ENCODE peak calls at places on chromosomes 12 and 14, in seven cellular contexts. D, S, J, Q, M, P and O are unnamed samples.

GRCh38 chr14:105072381-105072861 is 7.2 kb upstream of the GPR132 start:
- DNase-seq in D (no peak), S (no peak), J (no peak), Q (peak), M (no peak), P (no peak), O (peak)

GRCh38 chr12:77925536-77926108 is 94.9 kb downstream of the NAV3 start:
- DNase-seq in D (peak), S (peak), J (peak), Q (peak), M (peak), P (peak), O (peak)

GRCh38 chr14:100275214-100275613 is 31.0 kb downstream of the SLC25A29 start:
- DNase-seq in D (no peak), S (no peak), J (no peak), Q (no peak), M (no peak), P (no peak), O (no peak)

GRCh38 chr14:52395728-52396127 is 81.6 kb downstream of the PTGER2 start:
- DNase-seq in D (no peak), S (no peak), J (no peak), Q (no peak), M (no peak), P (no peak), O (no peak)

GRCh38 chr12:89880695-89881350 is 172.2 kb upstream of the ATP2B1 start:
- DNase-seq in D (no peak), S (no peak), J (no peak), Q (no peak), M (no peak), P (no peak), O (no peak)

GRCh38 chr14:60313093-60313492 is 64.1 kb downstream of the PPM1A start:
- DNase-seq in D (no peak), S (no peak), J (no peak), Q (no peak), M (no peak), P (no peak), O (no peak)

GRCh38 chr14:36817071-36817930 is 155.6 kb downstream of the PAX9 start:
- DNase-seq in D (no peak), S (no peak), J (no peak), Q (no peak), M (no peak), P (no peak), O (no peak)

GRCh38 chr14:55245657-55246268 is 25.5 kb upstream of the FBXO34 start:
- DNase-seq in D (no peak), S (no peak), J (no peak), Q (no peak), M (peak), P (peak), O (no peak)

GRCh38 chr12:127621366-127621765 is 645.6 kb upstream of the TMEM132C start:
- DNase-seq in D (no peak), S (no peak), J (no peak), Q (no peak), M (no peak), P (peak), O (peak)

GRCh38 chr12:92360543-92360942 is 214.9 kb upstream of the BTG1 start:
- DNase-seq in D (no peak), S (no peak), J (no peak), Q (no peak), M (no peak), P (no peak), O (no peak)

GRCh38 chr14:85248881-85249635 is 280.9 kb upstream of the FLRT2 start:
- DNase-seq in D (peak), S (no peak), J (no peak), Q (no peak), M (no peak), P (peak), O (no peak)

GRCh38 chr14:39374846-39375245 is 57.4 kb downstream of the FBXO33 start:
- DNase-seq in D (no peak), S (no peak), J (no peak), Q (no peak), M (no peak), P (no peak), O (no peak)

GRCh38 chr12:56947633-56948535 is 9.5 kb downstream of the RDH16 start:
- DNase-seq in D (no peak), S (no peak), J (no peak), Q (no peak), M (no peak), P (no peak), O (no peak)

GRCh38 chr14:58637391-58638230 is at the start of gene DACT1:
- DNase-seq in D (peak), S (no peak), J (peak), Q (peak), M (peak), P (peak), O (peak)

GRCh38 chr14:24398943-24399801 is at the start of gene NYNRIN:
- DNase-seq in D (peak), S (peak), J (peak), Q (peak), M (no peak), P (peak), O (peak)

GRCh38 chr12:19689801-19690472 is 250.6 kb downstream of the AEBP2 start:
- DNase-seq in D (no peak), S (no peak), J (no peak), Q (no peak), M (no peak), P (no peak), O (peak)

GRCh38 chr12:104620761-104621531 is 164.2 kb downstream of the CHST11 start:
- DNase-seq in D (no peak), S (no peak), J (no peak), Q (no peak), M (peak), P (no peak), O (no peak)

GRCh38 chr12:117143008-117143532 is 43.9 kb upstream of the TESC start:
- DNase-seq in D (no peak), S (no peak), J (no peak), Q (no peak), M (peak), P (peak), O (no peak)

GRCh38 chr12:124744273-124744640 is 119.4 kb downstream of the SCARB1 start:
- DNase-seq in D (no peak), S (no peak), J (no peak), Q (no peak), M (no peak), P (no peak), O (no peak)

GRCh38 chr12:98922871-98923270 is 277.8 kb downstream of the APAF1 start:
- DNase-seq in D (no peak), S (no peak), J (no peak), Q (no peak), M (no peak), P (no peak), O (no peak)

GRCh38 chr12:7093486-7093885 is 1.2 kb upstream of the C1R start:
- DNase-seq in D (peak), S (peak), J (no peak), Q (peak), M (no peak), P (no peak), O (no peak)

GRCh38 chr12:105053116-105053572 is 31.1 kb downstream of the ALDH1L2 start:
- DNase-seq in D (peak), S (no peak), J (peak), Q (peak), M (peak), P (peak), O (no peak)

GRCh38 chr12:124927325-124928094 is 13.1 kb upstream of the UBC start:
- DNase-seq in D (peak), S (peak), J (peak), Q (peak), M (peak), P (peak), O (peak)

GRCh38 chr12:51593539-51593938 is 2.5 kb downstream of the SCN8A start:
- DNase-seq in D (no peak), S (no peak), J (no peak), Q (no peak), M (peak), P (peak), O (no peak)

GRCh38 chr14:89921896-89922548 is 32.5 kb downstream of the EFCAB11 start:
- DNase-seq in D (no peak), S (no peak), J (no peak), Q (no peak), M (peak), P (no peak), O (no peak)

GRCh38 chr12:95102916-95103671 is 29.7 kb upstream of the NR2C1 start:
- DNase-seq in D (no peak), S (no peak), J (no peak), Q (no peak), M (peak), P (peak), O (no peak)

GRCh38 chr14:79809849-79810612 is 401.3 kb downstream of the DIO2 start:
- DNase-seq in D (no peak), S (no peak), J (no peak), Q (no peak), M (peak), P (peak), O (no peak)

GRCh38 chr12:104546575-104546974 is 89.8 kb downstream of the CHST11 start:
- DNase-seq in D (peak), S (no peak), J (no peak), Q (no peak), M (no peak), P (no peak), O (peak)

GRCh38 chr12:104137902-104138746 is at the start of gene NFYB:
- DNase-seq in D (peak), S (peak), J (peak), Q (peak), M (peak), P (peak), O (peak)

GRCh38 chr12:18658829-18659228 is 79.0 kb downstream of the PLCZ1 start:
- DNase-seq in D (no peak), S (no peak), J (no peak), Q (no peak), M (no peak), P (no peak), O (no peak)

GRCh38 chr12:131378176-131378842 is 332.6 kb upstream of the SFSWAP start:
- DNase-seq in D (no peak), S (peak), J (no peak), Q (peak), M (no peak), P (no peak), O (no peak)

GRCh38 chr14:96867634-96868033 is 70.5 kb downstream of the VRK1 start:
- DNase-seq in D (no peak), S (no peak), J (no peak), Q (no peak), M (no peak), P (no peak), O (no peak)

GRCh38 chr12:84637926-84638325 is 274.7 kb downstream of the SLC6A15 start:
- DNase-seq in D (no peak), S (no peak), J (no peak), Q (no peak), M (peak), P (no peak), O (no peak)

GRCh38 chr14:23376477-23377200 is at the start of gene CMTM5:
- DNase-seq in D (no peak), S (no peak), J (peak), Q (no peak), M (no peak), P (no peak), O (peak)

GRCh38 chr12:90712671-90713070 is 242.3 kb downstream of the CCER1 start:
- DNase-seq in D (no peak), S (no peak), J (no peak), Q (no peak), M (no peak), P (no peak), O (no peak)

GRCh38 chr14:63203618-63204406 is 431 bp upstream of the RHOJ start:
- DNase-seq in D (peak), S (peak), J (peak), Q (peak), M (peak), P (peak), O (peak)

GRCh38 chr12:65100140-65100539 is 21.0 kb downstream of the WIF1 start:
- DNase-seq in D (no peak), S (no peak), J (no peak), Q (no peak), M (no peak), P (no peak), O (no peak)

GRCh38 chr14:21233457-21234076 is 35.7 kb downstream of the HNRNPC start:
- DNase-seq in D (no peak), S (no peak), J (no peak), Q (no peak), M (no peak), P (no peak), O (no peak)

GRCh38 chr12:7310070-7310469 is 6.2 kb downstream of the ACSM4 start:
- DNase-seq in D (no peak), S (no peak), J (no peak), Q (no peak), M (no peak), P (no peak), O (no peak)

GRCh38 chr12:80053048-80053790 is 46.1 kb upstream of the OTOGL start:
- DNase-seq in D (peak), S (peak), J (no peak), Q (peak), M (peak), P (no peak), O (peak)

GRCh38 chr14:31877333-31877798 is 199.7 kb upstream of the ARHGAP5 start:
- DNase-seq in D (no peak), S (no peak), J (no peak), Q (no peak), M (no peak), P (no peak), O (no peak)
- H3K27ac ChIP-seq in D (no peak), S (no peak), J (no peak), Q (no peak), M (no peak), P (no peak), O (no peak)

GRCh38 chr14:73754911-73755360 is 40.8 kb upstream of the PNMA1 start:
- DNase-seq in D (peak), S (no peak), J (no peak), Q (no peak), M (no peak), P (peak), O (no peak)
- H3K27ac ChIP-seq in D (peak), S (peak), J (peak), Q (peak), M (peak), P (peak), O (peak)

GRCh38 chr14:92649066-92649465 is 99.4 kb downstream of the LGMN start:
- DNase-seq in D (no peak), S (no peak), J (no peak), Q (no peak), M (no peak), P (no peak), O (no peak)
- H3K27ac ChIP-seq in D (peak), S (no peak), J (peak), Q (peak), M (no peak), P (no peak), O (peak)

DNA sequence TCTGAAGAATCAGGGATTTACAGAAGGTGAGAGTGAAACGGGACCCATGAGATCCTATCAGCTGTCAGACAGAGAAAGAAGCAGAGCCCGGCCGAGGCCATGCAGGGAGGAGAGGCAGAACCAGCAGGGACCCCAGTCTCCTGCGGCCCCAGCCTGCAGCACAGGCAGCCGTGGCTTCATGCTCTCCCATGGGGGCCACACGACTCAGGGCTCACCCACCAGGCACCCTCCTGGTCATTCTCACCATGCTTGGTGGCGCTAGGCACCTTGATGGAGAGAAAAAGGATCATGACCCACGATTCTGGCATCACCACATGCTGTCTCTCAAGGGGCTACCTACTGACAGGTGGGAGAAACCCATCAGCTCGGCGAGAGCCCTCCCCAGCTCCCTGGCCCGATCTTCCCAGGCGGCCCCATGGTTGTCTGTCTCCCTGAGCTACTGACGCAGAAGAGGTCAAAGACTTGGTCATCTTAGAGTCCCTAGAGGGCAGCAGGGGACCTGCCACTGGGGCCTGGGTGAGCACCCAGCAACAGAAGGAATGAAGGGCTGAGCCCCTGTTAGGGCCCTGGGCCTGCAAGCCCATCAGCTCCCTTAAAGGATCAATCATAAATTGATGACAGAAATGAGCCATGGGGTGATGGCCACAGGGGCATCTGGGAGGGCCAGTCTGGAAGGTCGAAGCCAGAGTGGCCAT is 58.0 kb downstream of the ITPK1 start:
- DNase-seq in D (no peak), S (no peak), J (no peak), Q (no peak), M (no peak), P (no peak), O (no peak)
- H3K27ac ChIP-seq in D (peak), S (no peak), J (peak), Q (peak), M (no peak), P (no peak), O (no peak)

DNA sequence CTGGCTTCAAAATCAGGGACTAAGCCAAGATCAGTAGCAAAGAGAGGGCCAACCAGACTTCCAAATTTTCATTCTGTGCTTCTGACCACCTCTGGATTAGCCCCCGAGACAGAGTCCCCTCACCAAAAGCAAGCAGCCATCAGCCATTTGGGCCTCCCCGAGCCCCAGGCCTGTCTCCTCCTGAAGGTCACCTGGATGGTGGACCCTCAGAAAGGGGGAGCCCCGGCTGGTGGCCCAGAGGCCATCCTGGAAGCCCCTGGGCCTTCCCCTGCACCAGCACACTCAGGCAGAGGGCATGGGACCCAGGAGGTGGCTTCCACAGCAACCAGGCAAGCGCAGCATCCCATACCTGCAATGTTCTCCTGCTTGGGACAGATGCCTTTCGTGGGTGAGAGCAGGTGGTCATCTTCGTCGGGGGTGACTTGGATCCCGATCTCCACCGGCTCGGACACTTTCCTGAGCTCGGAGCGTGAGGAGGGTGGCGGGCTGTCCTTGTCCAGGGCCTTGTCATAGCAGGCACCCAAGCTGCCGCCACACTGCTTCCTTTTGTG is 14.8 kb downstream of the BCL11B start:
- DNase-seq in D (no peak), S (no peak), J (no peak), Q (no peak), M (no peak), P (no peak), O (no peak)
- H3K27ac ChIP-seq in D (no peak), S (peak), J (peak), Q (no peak), M (no peak), P (no peak), O (no peak)

DNA sequence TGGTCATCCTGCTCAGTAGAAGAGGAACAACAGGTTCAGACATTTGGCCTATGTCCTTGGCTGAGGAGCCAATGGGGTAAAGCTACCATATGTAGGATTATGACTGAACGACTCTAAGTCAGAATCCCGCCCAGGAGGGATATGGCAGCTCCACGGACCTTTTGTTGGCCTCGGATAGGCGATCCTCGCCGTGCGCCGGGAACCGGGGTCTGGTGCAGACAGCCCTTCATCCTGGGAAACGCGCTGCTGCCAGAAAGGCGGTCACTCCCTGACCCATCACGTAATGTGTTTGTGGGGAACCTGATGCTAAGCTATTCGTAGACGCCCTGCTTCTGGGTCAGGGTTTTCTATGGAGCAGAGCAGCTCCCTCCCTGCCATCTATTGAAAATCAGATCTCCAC is 178.9 kb upstream of the ALG10B start:
- DNase-seq in D (no peak), S (no peak), J (no peak), Q (no peak), M (no peak), P (no peak), O (peak)
- H3K27ac ChIP-seq in D (no peak), S (no peak), J (no peak), Q (no peak), M (no peak), P (no peak), O (no peak)

DNA sequence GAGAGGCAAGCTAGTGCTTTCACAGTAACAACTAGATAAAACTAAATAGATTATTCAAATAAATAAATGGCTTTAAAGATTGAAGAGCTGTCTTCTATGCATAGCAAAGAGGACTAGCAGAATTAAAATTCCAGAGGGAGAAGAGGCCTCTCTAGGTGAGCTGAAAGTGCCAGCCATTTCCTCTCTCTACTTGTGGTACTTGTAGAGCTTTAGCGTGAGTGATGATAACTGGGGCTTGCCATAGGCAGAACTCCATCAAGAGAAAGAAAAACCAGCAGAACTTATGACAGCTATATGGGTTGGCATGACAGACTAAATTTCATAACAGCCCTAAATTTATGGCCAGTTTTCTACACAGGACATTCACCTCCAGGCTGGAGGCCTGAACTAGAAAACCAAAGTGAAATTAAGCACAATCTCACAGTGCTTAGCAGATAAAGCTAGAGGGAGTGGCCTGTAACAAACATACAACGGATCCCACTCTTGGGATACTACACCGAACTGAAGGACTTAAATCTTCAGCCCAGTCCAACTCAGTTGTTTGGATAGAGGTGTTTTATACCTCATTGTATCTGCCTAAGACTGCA is 11.0 kb downstream of the SPTLC2 start:
- DNase-seq in D (no peak), S (no peak), J (no peak), Q (no peak), M (no peak), P (peak), O (no peak)
- H3K27ac ChIP-seq in D (no peak), S (no peak), J (no peak), Q (no peak), M (no peak), P (peak), O (no peak)

DNA sequence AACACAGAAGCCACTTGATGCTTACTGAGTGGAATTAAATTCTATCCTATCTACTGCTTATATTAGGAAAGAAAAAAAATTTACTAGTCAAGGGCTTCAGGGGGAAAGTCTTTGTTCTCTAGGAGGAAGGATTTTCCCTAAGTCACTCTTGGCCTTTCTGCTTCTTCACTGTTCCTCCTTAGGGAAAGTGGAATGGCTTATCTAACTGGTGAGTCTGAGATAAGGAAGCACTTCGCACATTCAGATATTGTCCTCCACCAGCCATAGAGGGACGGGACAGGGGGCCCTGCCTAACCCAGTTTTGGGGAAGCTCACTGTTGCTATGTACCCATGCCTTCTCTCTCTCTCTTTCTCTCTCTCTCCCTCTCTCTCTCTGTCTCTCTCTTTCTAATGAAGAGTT is 450.7 kb downstream of the ZFP36L1 start:
- DNase-seq in D (no peak), S (no peak), J (no peak), Q (no peak), M (no peak), P (no peak), O (no peak)
- H3K27ac ChIP-seq in D (no peak), S (no peak), J (no peak), Q (no peak), M (no peak), P (no peak), O (no peak)